ENCODE peak calls at places on chromosomes 3 and 15, in ten cellular contexts. P is CD8-positive, alpha-beta T cell; E is aorta; N is CD4-positive, alpha-beta T cell; Z is T-helper 17 cell; U is stimulated activated memory B cell treated with anti-CD40 and anti-IgM and Interleukin-4, amounts not matched to agents 10 μg/mL and 1 μg/mL and 100 μg/mL, for 72 hours; S is activated CD4-positive, CD25-positive, alpha-beta regulatory T cell treated with anti-CD3 and anti-CD28 coated beads, Interleukin-2, amount 50 U/mL, for 24 hours; B is gastrocnemius medialis; J is mucosa of descending colon; R is upper lobe of right lung. A is an unnamed sample.
A peak's percentile ranks its signal among the peaks of the same experiment; 100 is the strongest.

GRCh38 chr3:184386047-184386806 is 6.4 kb downstream of the CHRD start:
- ATAC-seq in N (no peak), U (peak; percentile 5), J (no peak), E (no peak), B (no peak), S (no peak), Z (no peak), R (no peak), P (no peak), A (no peak)

GRCh38 chr3:184981071-184981470 is 169.1 kb downstream of the VPS8 start:
- ATAC-seq in B (peak; percentile 62), P (no peak), E (no peak), N (no peak), R (no peak), J (peak; percentile 99), S (no peak), U (no peak), Z (no peak), A (no peak)

GRCh38 chr3:2992534-2992933 is 117.6 kb downstream of the IL5RA start:
- ATAC-seq in U (no peak), N (no peak), Z (no peak), J (no peak), P (no peak), E (no peak), R (no peak), S (no peak), B (no peak), A (no peak)

GRCh38 chr3:158617982-158618875 is 26.1 kb upstream of the GFM1 start:
- ATAC-seq in Z (no peak), B (no peak), P (no peak), S (no peak), U (no peak), J (no peak), R (no peak), E (no peak), N (no peak), A (no peak)

GRCh38 chr3:172070269-172070668 is 30.9 kb downstream of the FNDC3B start:
- ATAC-seq in Z (no peak), N (no peak), R (no peak), B (peak; percentile 33), J (no peak), S (no peak), U (no peak), P (no peak), E (no peak), A (no peak)

GRCh38 chr3:176696816-176697215 is 500.5 kb downstream of the TBL1XR1 start:
- ATAC-seq in N (no peak), Z (no peak), B (no peak), R (no peak), S (no peak), P (no peak), E (no peak), U (no peak), J (no peak), A (no peak)

GRCh38 chr3:197858598-197858997 is 67.5 kb downstream of the LRCH3 start:
- ATAC-seq in S (no peak), E (no peak), P (no peak), U (peak; percentile 84), Z (no peak), B (no peak), J (no peak), N (no peak), R (no peak), A (no peak)

GRCh38 chr3:12658593-12659058 is 5.3 kb downstream of the RAF1 start:
- ATAC-seq in E (no peak), S (no peak), B (no peak), Z (no peak), R (no peak), J (no peak), P (no peak), N (no peak), U (no peak), A (no peak)

GRCh38 chr3:171453175-171453868 is 6.9 kb downstream of the TNIK start:
- ATAC-seq in B (peak; percentile 44), E (no peak), P (no peak), R (no peak), J (no peak), U (no peak), S (no peak), Z (no peak), N (no peak), A (no peak)

GRCh38 chr3:73729969-73730440 is 105.3 kb upstream of the PDZRN3 start:
- ATAC-seq in S (no peak), R (peak; percentile 77), E (no peak), U (no peak), B (peak; percentile 90), P (no peak), N (no peak), Z (no peak), J (peak; percentile 16), A (peak; percentile 54)

GRCh38 chr3:128725547-128725931 is 444 bp upstream of the RAB7A start:
- ATAC-seq in N (no peak), P (no peak), R (no peak), U (peak; percentile 73), J (no peak), B (peak; percentile 2), Z (peak; percentile 4), S (no peak), E (no peak), A (no peak)

GRCh38 chr15:90606641-90607040 is 76.9 kb downstream of the CRTC3 start:
- ATAC-seq in U (no peak), B (no peak), S (no peak), Z (no peak), N (no peak), R (no peak), J (no peak), E (no peak), P (no peak), A (no peak)

GRCh38 chr3:172980849-172981248 is 160.2 kb downstream of the SPATA16 start:
- ATAC-seq in Z (no peak), J (no peak), U (no peak), R (no peak), S (no peak), N (no peak), P (no peak), B (no peak), E (no peak), A (no peak)

GRCh38 chr3:31402118-31402517 is 130.6 kb upstream of the STT3B start:
- ATAC-seq in R (peak; percentile 49), S (no peak), Z (no peak), U (no peak), E (no peak), J (peak; percentile 27), P (no peak), B (no peak), N (no peak), A (no peak)

GRCh38 chr15:41546846-41547786 is 3.1 kb upstream of the RPAP1 start:
- ATAC-seq in S (no peak), J (no peak), E (no peak), Z (no peak), B (no peak), P (no peak), N (no peak), R (no peak), U (no peak), A (no peak)

GRCh38 chr15:31265871-31266711 is 60.5 kb upstream of the KLF13 start:
- ATAC-seq in S (peak; percentile 84), R (peak; percentile 25), U (peak; percentile 78), N (peak; percentile 86), Z (peak; percentile 86), J (peak; percentile 37), P (peak; percentile 81), B (no peak), E (peak; percentile 37), A (peak; percentile 46)

GRCh38 chr15:85672338-85673097 is 122.2 kb downstream of the KLHL25 start:
- ATAC-seq in P (no peak), N (no peak), S (no peak), U (no peak), J (no peak), R (no peak), E (no peak), B (peak; percentile 76), Z (no peak), A (no peak)

GRCh38 chr3:9810357-9810726 is 280 bp downstream of the TTLL3 start:
- ATAC-seq in S (no peak), Z (no peak), B (peak; percentile 8), R (no peak), E (no peak), U (no peak), P (no peak), J (peak; percentile 1), N (no peak), A (peak; percentile 30)

GRCh38 chr3:87834327-87834726 is 224.5 kb downstream of the CGGBP1 start:
- ATAC-seq in N (no peak), Z (no peak), R (no peak), S (no peak), U (no peak), E (no peak), B (no peak), J (no peak), P (no peak), A (no peak)

GRCh38 chr3:127990461-127990860 is 61.8 kb upstream of the SEC61A1 start:
- ATAC-seq in J (no peak), R (no peak), N (no peak), P (no peak), S (no peak), E (no peak), U (no peak), Z (no peak), B (peak; percentile 84), A (no peak)

GRCh38 chr3:48067271-48067670 is 51.1 kb upstream of the MAP4 start:
- ATAC-seq in N (no peak), Z (no peak), P (no peak), R (no peak), S (no peak), E (no peak), J (no peak), U (no peak), B (no peak), A (no peak)

GRCh38 chr3:22322861-22323260 is 571.9 kb upstream of the ZNF385D start:
- ATAC-seq in U (no peak), P (no peak), R (no peak), Z (no peak), J (no peak), B (no peak), E (no peak), S (no peak), N (no peak), A (no peak)

GRCh38 chr3:63528325-63529000 is 124.0 kb upstream of the SNTN start:
- ATAC-seq in Z (no peak), R (no peak), P (no peak), J (no peak), B (no peak), S (no peak), N (no peak), E (no peak), U (no peak), A (no peak)

GRCh38 chr3:186502942-186503712 is 41.1 kb downstream of the CRYGS start:
- ATAC-seq in J (no peak), S (no peak), Z (no peak), U (no peak), B (no peak), E (no peak), R (no peak), P (no peak), N (no peak), A (no peak)

GRCh38 chr3:23103764-23104163 is 99.4 kb upstream of the UBE2E2 start:
- ATAC-seq in S (no peak), P (no peak), N (no peak), Z (no peak), R (no peak), J (peak; percentile 74), B (no peak), E (no peak), U (no peak), A (no peak)

GRCh38 chr3:141442914-141443313 is 43.9 kb upstream of the RASA2 start:
- ATAC-seq in N (no peak), R (no peak), E (no peak), B (no peak), Z (no peak), U (no peak), P (no peak), J (no peak), S (no peak), A (no peak)

GRCh38 chr3:195077611-195078540 is 193.1 kb downstream of the XXYLT1 start:
- ATAC-seq in P (no peak), E (no peak), B (no peak), Z (no peak), J (no peak), U (no peak), N (no peak), R (no peak), S (no peak), A (no peak)

GRCh38 chr3:124463234-124463633 is 267.0 kb upstream of the UMPS start:
- ATAC-seq in J (no peak), U (no peak), P (no peak), B (no peak), Z (no peak), E (no peak), R (no peak), S (no peak), N (no peak), A (no peak)

A was measured in gastroesophageal sphincter.